ENCODE peak calls at places on chromosome 12, in nine cellular contexts. O is posterior cingulate gyrus, X is HL-60, L is NCI-H187 treated with DMSO at 0.1 percent for 48 hours, V is aorta, P is left ventricle myocardium inferior, M is NCI-H510A, C is HTR-8/SVneo, T is H7. Q is an unnamed sample.

GRCh38 chr12:132389066-132389465 is 59.7 kb upstream of the GALNT9 start:
- DNase-seq in V (no peak), L (no peak), X (no peak), C (no peak), M (no peak), O (peak), T (no peak), P (no peak), Q (no peak)

GRCh38 chr12:108907861-108908302 is 28.0 kb downstream of the DAO start:
- DNase-seq in P (no peak), X (no peak), L (no peak), M (no peak), O (peak), C (peak), T (no peak), V (peak), Q (no peak)

GRCh38 chr12:79298511-79298910 is 392.3 kb downstream of the PAWR start:
- DNase-seq in T (no peak), M (no peak), P (no peak), L (no peak), X (no peak), O (no peak), C (no peak), V (no peak), Q (peak)

GRCh38 chr12:40444174-40444573 is 219.4 kb downstream of the LRRK2 start:
- DNase-seq in X (no peak), P (no peak), M (no peak), O (peak), T (no peak), L (no peak), V (no peak), C (no peak), Q (no peak)

GRCh38 chr12:92468358-92469020 is 234.3 kb upstream of the PLEKHG7 start:
- DNase-seq in P (no peak), T (no peak), V (no peak), C (no peak), M (no peak), L (peak), X (no peak), O (no peak), Q (no peak)

GRCh38 chr12:114888458-114888857 is 204.5 kb upstream of the TBX3 start:
- DNase-seq in V (no peak), O (no peak), T (no peak), P (no peak), L (no peak), C (no peak), X (no peak), M (no peak), Q (peak)

GRCh38 chr12:9328065-9328464 is 119.9 kb upstream of the PZP start:
- DNase-seq in L (no peak), M (no peak), O (no peak), X (no peak), V (no peak), C (no peak), P (no peak), T (no peak), Q (no peak)

GRCh38 chr12:24821691-24822090 is 127.2 kb downstream of the BCAT1 start:
- DNase-seq in T (no peak), X (no peak), V (no peak), M (no peak), L (no peak), P (no peak), O (no peak), C (no peak), Q (no peak)

GRCh38 chr12:46523863-46524770 is 151.5 kb upstream of the SLC38A2 start:
- DNase-seq in M (no peak), V (no peak), P (no peak), T (no peak), C (peak), O (no peak), X (no peak), L (no peak), Q (no peak)

GRCh38 chr12:116448165-116448756 is 110.9 kb upstream of the MAP1LC3B2 start:
- DNase-seq in X (no peak), V (no peak), O (no peak), M (no peak), L (no peak), P (no peak), C (no peak), T (no peak), Q (no peak)

GRCh38 chr12:25755681-25756260 is 202.7 kb upstream of the LMNTD1 start:
- DNase-seq in P (no peak), M (no peak), T (no peak), O (no peak), X (no peak), V (no peak), C (no peak), L (no peak), Q (no peak)

GRCh38 chr12:103249614-103250013 is 246.2 kb downstream of the C12orf42 start:
- DNase-seq in V (no peak), L (no peak), C (no peak), X (no peak), P (no peak), O (no peak), M (peak), T (no peak), Q (peak)

GRCh38 chr12:107607464-107608392 is 77.9 kb upstream of the PWP1 start:
- DNase-seq in X (peak), T (peak), M (peak), O (peak), P (peak), V (peak), C (peak), L (peak), Q (peak)

GRCh38 chr12:34404377-34405285 is 382.3 kb downstream of the ALG10 start:
- DNase-seq in O (peak), X (no peak), V (peak), T (peak), M (no peak), P (peak), C (no peak), L (no peak), Q (no peak)

GRCh38 chr12:68097386-68097785 is 62.2 kb downstream of the IFNG start:
- DNase-seq in O (no peak), P (no peak), V (no peak), C (no peak), M (no peak), T (no peak), X (no peak), L (no peak), Q (no peak)

GRCh38 chr12:75750950-75751349 is 239.5 kb upstream of the KRR1 start:
- DNase-seq in L (no peak), X (no peak), P (no peak), T (no peak), O (no peak), M (no peak), V (no peak), C (no peak), Q (no peak)

GRCh38 chr12:124524231-124524925 is 43.0 kb downstream of the NCOR2 start:
- DNase-seq in L (no peak), M (no peak), T (no peak), O (no peak), V (no peak), P (no peak), X (no peak), C (no peak), Q (no peak)

GRCh38 chr12:27505124-27505523 is 18.9 kb upstream of the PPFIBP1 start:
- DNase-seq in V (no peak), O (no peak), L (no peak), P (no peak), T (no peak), X (no peak), M (no peak), C (no peak), Q (no peak)

GRCh38 chr12:57462307-57463253 is 3.0 kb downstream of the GLI1 start:
- DNase-seq in L (peak), P (peak), X (peak), O (peak), C (peak), V (peak), T (peak), M (peak), Q (peak)

GRCh38 chr12:1326258-1326657 is 268.1 kb downstream of the FBXL14 start:
- DNase-seq in L (no peak), M (no peak), C (no peak), V (no peak), O (no peak), T (no peak), X (no peak), P (no peak), Q (no peak)

GRCh38 chr12:7731499-7731898 is 15.7 kb downstream of the CLEC4C start:
- DNase-seq in L (no peak), O (no peak), V (no peak), T (no peak), P (no peak), X (no peak), M (no peak), C (no peak), Q (no peak)

GRCh38 chr12:6465467-6466183 is 4.9 kb downstream of the VAMP1 start:
- DNase-seq in M (no peak), C (peak), X (no peak), T (peak), O (no peak), P (no peak), L (no peak), V (no peak), Q (peak)

GRCh38 chr12:91316825-91317224 is 134.2 kb upstream of the DCN start:
- DNase-seq in P (no peak), X (no peak), V (no peak), O (no peak), M (no peak), T (no peak), L (no peak), C (no peak), Q (no peak)

GRCh38 chr12:57219205-57219992 is 2.8 kb downstream of the NXPH4 start:
- DNase-seq in T (no peak), X (no peak), C (no peak), O (no peak), P (no peak), V (no peak), M (no peak), L (no peak), Q (no peak)

GRCh38 chr12:102480401-102480800 is at the start of gene IGF1:
- DNase-seq in P (no peak), C (no peak), V (no peak), M (no peak), X (no peak), L (no peak), T (no peak), O (no peak), Q (no peak)

GRCh38 chr12:50507930-50508329 is 3.1 kb downstream of the DIP2B start:
- DNase-seq in P (no peak), L (no peak), X (no peak), V (no peak), C (no peak), T (no peak), O (no peak), M (no peak), Q (no peak)

GRCh38 chr12:67426067-67426466 is 156.9 kb downstream of the CAND1 start:
- DNase-seq in C (no peak), X (no peak), O (no peak), L (peak), T (no peak), V (no peak), P (no peak), M (peak), Q (peak)

GRCh38 chr12:63164911-63165310 is 13.9 kb upstream of the AVPR1A start:
- DNase-seq in X (no peak), O (no peak), V (no peak), C (no peak), P (no peak), T (no peak), L (peak), M (peak), Q (no peak)

GRCh38 chr12:22981711-22982110 is 356.7 kb downstream of the ETNK1 start:
- DNase-seq in T (peak), P (no peak), L (no peak), M (no peak), X (no peak), O (no peak), V (no peak), C (no peak), Q (no peak)

GRCh38 chr12:77049767-77050353 is 15.5 kb downstream of the E2F7 start:
- DNase-seq in L (peak), P (no peak), M (peak), X (peak), V (no peak), O (no peak), C (peak), T (peak), Q (peak)

GRCh38 chr12:15011162-15011561 is 38.3 kb downstream of the PDE6H start:
- DNase-seq in V (no peak), T (no peak), O (no peak), C (no peak), X (no peak), L (no peak), M (no peak), P (no peak), Q (no peak)